ENCODE peak calls at places on chromosome 18, in four cellular contexts. F is psoas muscle, I is upper lobe of right lung, Y is transverse colon. D is an unnamed sample. For H3K36me3 and H3K27me3, the result is how much of the 10 kb centered on the place peaks cover.

GRCh38 chr18:23871410-23871809 is 143.1 kb upstream of the TTC39C start:
- DNase-seq in F (no peak), I (no peak), Y (peak), D (no peak)

GRCh38 chr18:22166070-22166972 is 3.1 kb upstream of the GATA6 start:
- DNase-seq in F (no peak), I (peak), Y (peak), D (no peak)

GRCh38 chr18:28136071-28136470 is 40.9 kb downstream of the CDH2 start:
- DNase-seq in F (no peak), I (no peak), Y (no peak), D (no peak)

GRCh38 chr18:74682998-74683311 is 85.3 kb downstream of the ZNF407 start:
- DNase-seq in F (no peak), I (no peak), Y (no peak), D (peak)

GRCh38 chr18:62282188-62282629 is 42.9 kb upstream of the TNFRSF11A start:
- DNase-seq in F (no peak), I (no peak), Y (no peak), D (peak)

GRCh38 chr18:14971461-14972185 is 223.7 kb downstream of the ANKRD30B start:
- DNase-seq in F (no peak), I (no peak), Y (no peak), D (no peak)

GRCh38 chr18:7950380-7951143 is 383.4 kb downstream of the PTPRM start:
- DNase-seq in F (no peak), I (no peak), Y (no peak), D (no peak)

GRCh38 chr18:23619388-23619873 is 33.1 kb upstream of the NPC1 start:
- DNase-seq in F (peak), I (peak), Y (peak), D (no peak)

GRCh38 chr18:48803951-48804855 is 146.6 kb downstream of the SMAD7 start:
- DNase-seq in F (peak), I (peak), Y (peak), D (no peak)

GRCh38 chr18:79524181-79525078 is 128.7 kb downstream of the NFATC1 start:
- DNase-seq in F (no peak), I (peak), Y (no peak), D (no peak)

GRCh38 chr18:12113999-12114646 is 20.5 kb downstream of the ANKRD62 start:
- DNase-seq in F (no peak), I (no peak), Y (no peak), D (no peak)

GRCh38 chr18:49850636-49851035 is 37.3 kb upstream of the ACAA2 start:
- DNase-seq in F (no peak), I (no peak), Y (no peak), D (no peak)

GRCh38 chr18:39872566-39872965 is 2082.5 kb upstream of the PIK3C3 start:
- DNase-seq in F (no peak), I (no peak), Y (no peak), D (no peak)

GRCh38 chr18:43780782-43781340 is 503.6 kb upstream of the SYT4 start:
- DNase-seq in F (no peak), I (no peak), Y (no peak), D (peak)

GRCh38 chr18:9614401-9615279 is at the start of gene PPP4R1:
- DNase-seq in F (peak), I (peak), Y (peak), D (no peak)

GRCh38 chr18:50656841-50657470 is 97.1 kb downstream of the MAPK4 start:
- DNase-seq in F (no peak), I (no peak), Y (no peak), D (no peak)

GRCh38 chr18:68604256-68604655 is 110.7 kb downstream of the TMX3 start:
- DNase-seq in F (no peak), I (no peak), Y (no peak), D (peak)

GRCh38 chr18:9647496-9648323 is 33.4 kb upstream of the PPP4R1 start:
- DNase-seq in F (no peak), I (no peak), Y (no peak), D (no peak)

GRCh38 chr18:34977787-34978532 is 63.3 kb upstream of the MAPRE2 start:
- DNase-seq in F (peak), I (peak), Y (peak), D (no peak)

GRCh38 chr18:41767960-41768359 is 187.1 kb upstream of the PIK3C3 start:
- DNase-seq in F (no peak), I (no peak), Y (no peak), D (no peak)

GRCh38 chr18:74496508-74497307 is 545 bp downstream of the CNDP2 start:
- DNase-seq in F (peak), I (peak), Y (peak), D (no peak)

GRCh38 chr18:9413586-9413985 is 61.7 kb upstream of the RALBP1 start:
- DNase-seq in F (no peak), I (no peak), Y (no peak), D (no peak)

GRCh38 chr18:77118256-77119090 is 14.1 kb downstream of the MBP start:
- DNase-seq in F (peak), I (no peak), Y (no peak), D (no peak)

GRCh38 chr18:70397259-70397925 is 108.5 kb downstream of the SOCS6 start:
- DNase-seq in F (no peak), I (no peak), Y (no peak), D (no peak)

GRCh38 chr18:67496469-67496868 is 20.1 kb downstream of the DSEL start:
- DNase-seq in F (no peak), I (no peak), Y (no peak), D (no peak)

GRCh38 chr18:31410716-31411483 is 34.3 kb downstream of the DSG4 start:
- DNase-seq in F (no peak), I (no peak), Y (no peak), D (no peak)

GRCh38 chr18:11089931-11090715 is 59.2 kb downstream of the PIEZO2 start:
- DNase-seq in F (no peak), I (no peak), Y (no peak), D (no peak)

GRCh38 chr18:41326311-41326710 is 628.7 kb upstream of the PIK3C3 start:
- DNase-seq in F (no peak), I (no peak), Y (no peak), D (peak)

GRCh38 chr18:22169011-22169888 is at the start of gene GATA6:
- DNase-seq in F (peak), I (peak), Y (peak), D (no peak)

GRCh38 chr18:46298511-46298910 is 194.3 kb downstream of the HAUS1 start:
- DNase-seq in F (no peak), I (peak), Y (no peak), D (no peak)

GRCh38 chr18:57083485-57083884 is 63.4 kb upstream of the BOD1L2 start:
- DNase-seq in F (no peak), I (no peak), Y (no peak), D (no peak)

GRCh38 chr18:9944805-9945204 is 31.0 kb downstream of the VAPA start:
- DNase-seq in F (no peak), I (no peak), Y (no peak), D (no peak)

GRCh38 chr18:47798366-47798765 is 132.1 kb downstream of the SMAD2 start:
- DNase-seq in F (no peak), I (no peak), Y (no peak), D (no peak)

GRCh38 chr18:33821503-33821902 is 243.5 kb downstream of the ASXL3 start:
- DNase-seq in F (no peak), I (no peak), Y (no peak), D (no peak)

GRCh38 chr18:52903858-52904257 is 563.9 kb downstream of the DCC start:
- DNase-seq in F (no peak), I (no peak), Y (peak), D (no peak)

GRCh38 chr18:10485475-10485874 is 31.0 kb downstream of the APCDD1 start:
- DNase-seq in F (no peak), I (no peak), Y (no peak), D (no peak)

GRCh38 chr18:4961121-4961909 is 235.7 kb downstream of the AKAIN1 start:
- DNase-seq in F (no peak), I (no peak), Y (no peak), D (no peak)

GRCh38 chr18:69584429-69584828 is 183.7 kb downstream of the DOK6 start:
- DNase-seq in F (no peak), I (no peak), Y (no peak), D (no peak)

GRCh38 chr18:32714571-32715148 is 58.2 kb downstream of the KLHL14 start:
- DNase-seq in F (no peak), I (no peak), Y (peak), D (no peak)
- TF ChIP-seq CTCF in F (peak), I (peak), Y (peak), D (peak)

GRCh38 chr18:58396144-58396543 is 232.7 kb downstream of the ALPK2 start:
- DNase-seq in F (no peak), I (no peak), Y (no peak), D (no peak)
- H3K36me3 ChIP-seq in F (under half), I (under half), Y (under half), D (under half)

GRCh38 chr18:13285874-13286273 is 67.3 kb downstream of the LDLRAD4 start:
- DNase-seq in F (no peak), I (no peak), Y (no peak), D (no peak)

GRCh38 chr18:13287372-13287771 is 68.8 kb downstream of the LDLRAD4 start:
- DNase-seq in F (no peak), I (peak), Y (peak), D (no peak)

GRCh38 chr18:13288509-13289138 is 70.1 kb downstream of the LDLRAD4 start:
- DNase-seq in F (no peak), I (peak), Y (no peak), D (no peak)

GRCh38 chr18:13284330-13285027 is 65.9 kb downstream of the LDLRAD4 start:
- DNase-seq in F (no peak), I (peak), Y (no peak), D (no peak)

DNA sequence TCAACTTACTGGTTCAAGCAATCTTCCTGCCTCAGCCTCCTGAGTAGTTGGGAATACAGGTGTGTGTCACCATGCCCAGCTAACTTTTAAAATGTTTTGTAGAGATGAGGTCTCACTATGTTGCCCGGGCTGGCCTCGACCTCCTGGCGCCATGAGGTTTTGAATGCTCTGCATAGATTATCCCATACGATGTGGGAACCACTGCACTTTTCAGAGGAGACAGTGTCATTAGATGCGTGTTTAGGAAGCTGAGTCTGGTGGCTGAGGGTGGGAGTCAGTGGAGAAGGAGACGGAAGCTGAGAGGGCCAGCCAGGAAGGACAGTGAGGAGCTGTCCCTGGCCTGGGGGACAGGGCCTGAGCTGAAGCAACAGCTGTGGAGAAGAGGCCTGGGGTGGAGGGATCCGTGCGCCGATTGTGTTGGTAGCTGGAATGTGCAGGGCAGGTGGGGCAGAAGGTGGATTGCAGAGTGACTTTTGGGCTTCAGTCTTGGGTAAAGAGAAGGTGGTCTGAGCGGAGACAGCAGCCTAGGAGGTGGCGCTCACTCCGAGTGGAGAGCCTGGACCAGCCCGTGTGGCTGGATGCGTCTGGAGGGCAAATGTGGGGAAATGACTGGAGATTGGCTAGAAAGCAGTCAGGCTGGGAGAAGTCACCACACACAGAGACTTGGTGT is 68.0 kb downstream of the LDLRAD4 start:
- DNase-seq in F (no peak), I (peak), Y (no peak), D (no peak)
- H3K27me3 ChIP-seq in F (under half), I (under half), Y (under half), D (under half)

GRCh38 chr18:25832008-25832604 is 258.3 kb downstream of the SS18 start:
- DNase-seq in F (peak), I (peak), Y (peak), D (no peak)
- TF ChIP-seq CTCF in F (peak), I (peak), Y (peak), D (peak)